ENCODE peak calls at places on chromosomes 3 and 15, in four cellular contexts. O is K562, F is HepG2, E is Panc1. A is an unnamed sample.

GRCh38 chr3:134552776-134553175 is 66.9 kb downstream of the CEP63 start:
- DNase-seq in O (no peak), F (no peak), E (no peak), A (no peak)

GRCh38 chr3:139198929-139199328 is 144.9 kb upstream of the MRPS22 start:
- DNase-seq in E (no peak), O (no peak), F (no peak), A (no peak)

GRCh38 chr3:52171577-52172261 is 17.5 kb upstream of the POC1A start:
- DNase-seq in F (no peak), O (peak; percentile 38), E (peak; percentile 50), A (peak; percentile 27)

GRCh38 chr3:78858910-78859309 is 908.9 kb downstream of the ROBO1 start:
- DNase-seq in F (no peak), E (no peak), O (no peak), A (no peak)

GRCh38 chr3:34758630-34759261 is 880.6 kb upstream of the ARPP21 start:
- DNase-seq in O (no peak), F (no peak), E (no peak), A (no peak)

GRCh38 chr3:54432975-54433374 is 310.6 kb downstream of the CACNA2D3 start:
- DNase-seq in E (no peak), F (no peak), O (no peak), A (no peak)

GRCh38 chr3:14836049-14836468 is 17.3 kb downstream of the FGD5 start:
- DNase-seq in F (no peak), O (peak; percentile 92), E (no peak), A (no peak)

GRCh38 chr3:171953300-171954022 is 85.9 kb upstream of the FNDC3B start:
- DNase-seq in E (no peak), F (peak; percentile 70), O (no peak), A (no peak)

GRCh38 chr3:148757238-148757930 is 59.7 kb downstream of the AGTR1 start:
- DNase-seq in F (no peak), O (no peak), E (no peak), A (no peak)

GRCh38 chr3:47890037-47890831 is 87.3 kb downstream of the DHX30 start:
- DNase-seq in O (no peak), E (no peak), F (no peak), A (no peak)

GRCh38 chr3:110027446-110027845 is 690.1 kb upstream of the DPPA4 start:
- DNase-seq in F (no peak), O (no peak), E (no peak), A (peak; percentile 8)

DNA sequence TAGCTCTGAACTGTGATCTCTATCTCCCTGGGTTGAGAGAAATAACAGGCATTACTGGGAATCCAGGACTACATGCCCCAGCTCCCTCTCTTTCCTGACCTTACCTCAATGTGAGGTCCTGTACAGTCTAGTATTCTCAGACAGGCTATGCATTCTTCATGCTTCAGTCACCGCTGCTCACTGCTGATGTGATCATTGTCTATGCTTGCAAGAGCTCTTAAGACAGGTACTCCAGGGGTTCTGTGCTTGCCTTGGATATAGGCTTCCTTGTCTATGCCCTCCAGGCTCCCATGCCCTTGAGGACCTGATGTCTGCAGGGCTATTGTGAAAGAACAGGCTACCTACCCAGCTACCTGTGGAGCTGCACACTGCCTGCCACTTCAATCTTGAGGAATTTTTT is 183.6 kb downstream of the MBNL1 start:
- DNase-seq in F (no peak), O (no peak), E (no peak), A (no peak)
- TF ChIP-seq SIN3A in F (no peak), O (no peak), E (no peak), A (no peak)

GRCh38 chr15:88805031-88805780 is 2.0 kb downstream of the ACAN start:
- DNase-seq in F (no peak), O (no peak), E (no peak), A (no peak)
- TF ChIP-seq SIN3A in F (no peak), O (no peak), E (no peak), A (no peak)

GRCh38 chr15:51736069-51736468 is 1.4 kb downstream of the LYSMD2 start:
- DNase-seq in E (no peak), O (no peak), F (no peak), A (no peak)

GRCh38 chr15:51739056-51739455 is 1.6 kb upstream of the LYSMD2 start:
- DNase-seq in O (no peak), F (no peak), E (no peak), A (no peak)

GRCh38 chr15:51738553-51738952 is 1.1 kb upstream of the LYSMD2 start:
- DNase-seq in O (no peak), F (no peak), E (no peak), A (no peak)

GRCh38 chr15:51736646-51737537 is 563 bp downstream of the LYSMD2 start:
- DNase-seq in F (no peak), E (no peak), O (peak; percentile 77), A (no peak)

GRCh38 chr15:51737538-51738305 is at the start of gene LYSMD2:
- DNase-seq in F (no peak), O (peak; percentile 81), E (no peak), A (no peak)
- TF ChIP-seq SIN3A in F (no peak), O (no peak), E (peak; percentile 27), A (no peak)

DNA sequence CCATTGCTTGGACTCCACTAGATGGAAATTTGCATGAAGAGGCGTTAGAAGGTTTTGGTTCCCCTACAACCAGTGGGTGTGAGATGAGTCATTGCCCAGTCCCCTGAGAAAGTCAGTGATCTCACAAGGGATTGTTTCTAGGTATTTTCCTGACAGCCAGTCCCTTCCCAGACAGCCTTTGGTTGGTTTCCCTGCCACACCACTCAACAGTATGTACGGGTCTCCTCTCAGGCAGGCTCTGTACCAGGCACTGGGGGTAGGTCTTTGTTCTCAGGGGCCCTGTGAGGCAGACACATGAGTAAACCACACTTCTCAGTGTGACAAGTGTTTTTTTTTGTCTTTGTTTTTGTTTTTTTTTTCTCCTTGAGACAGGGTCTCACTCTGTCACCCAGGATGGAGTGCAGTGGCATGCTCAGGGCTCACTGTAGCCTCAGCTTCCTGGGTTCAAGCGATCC is 4.0 kb downstream of the LAMP3 start:
- DNase-seq in O (peak; percentile 26), F (no peak), E (no peak), A (no peak)
- TF ChIP-seq SIN3A in O (no peak), F (no peak), E (no peak), A (no peak)

GRCh38 chr3:193830791-193831191 is 237.8 kb downstream of the OPA1 start:
- DNase-seq in E (no peak), O (no peak), F (no peak), A (no peak)

GRCh38 chr3:193828477-193828876 is 235.5 kb downstream of the OPA1 start:
- DNase-seq in O (no peak), E (no peak), F (no peak), A (no peak)

GRCh38 chr3:193827831-193828230 is 234.8 kb downstream of the OPA1 start:
- DNase-seq in F (no peak), O (no peak), E (no peak), A (no peak)

GRCh38 chr3:193831495-193832455 is 238.8 kb downstream of the OPA1 start:
- DNase-seq in O (no peak), F (no peak), E (no peak), A (no peak)

GRCh38 chr3:193829781-193830180 is 236.8 kb downstream of the OPA1 start:
- DNase-seq in F (no peak), O (no peak), E (no peak), A (peak; percentile 76)
- TF ChIP-seq SIN3A in F (no peak), O (no peak), E (no peak), A (no peak)

GRCh38 chr15:59018833-59019232 is 31.4 kb downstream of the RNF111 start:
- DNase-seq in O (no peak), F (no peak), E (no peak), A (no peak)

GRCh38 chr15:59013246-59013645 is 25.8 kb downstream of the RNF111 start:
- DNase-seq in O (no peak), E (no peak), F (no peak), A (no peak)

GRCh38 chr15:59020321-59020720 is 32.9 kb downstream of the RNF111 start:
- DNase-seq in O (no peak), F (peak; percentile 2), E (no peak), A (no peak)

GRCh38 chr15:59014068-59014467 is 26.6 kb downstream of the RNF111 start:
- DNase-seq in F (no peak), O (no peak), E (no peak), A (no peak)

GRCh38 chr15:59017459-59017858 is 30.0 kb downstream of the RNF111 start:
- DNase-seq in E (no peak), O (no peak), F (no peak), A (no peak)
- TF ChIP-seq SIN3A in E (no peak), O (no peak), F (no peak), A (no peak)

DNA sequence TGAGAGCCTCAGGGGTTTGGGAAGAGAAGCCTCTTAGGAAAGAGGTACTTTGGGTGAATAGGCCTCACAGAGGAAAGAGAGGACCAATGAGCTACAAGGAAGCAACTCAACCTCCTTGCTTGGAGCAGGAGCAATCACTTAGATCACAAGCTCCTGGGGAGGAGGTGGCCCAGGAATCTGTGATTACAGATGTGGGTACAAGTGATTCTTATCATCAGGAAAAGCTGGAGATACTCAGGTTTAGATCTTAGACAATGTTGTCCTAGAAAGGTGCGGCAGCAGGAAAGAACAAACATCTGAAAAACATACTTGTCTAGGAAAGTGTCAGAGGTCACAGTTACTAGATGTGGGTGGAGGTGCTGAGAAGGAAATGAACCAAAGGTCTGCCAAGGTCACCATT is 8.2 kb downstream of the PARP16 start:
- DNase-seq in O (no peak), E (no peak), F (no peak), A (no peak)
- TF ChIP-seq SIN3A in O (no peak), E (no peak), F (no peak), A (no peak)

GRCh38 chr3:100650651-100651611 is 41.5 kb downstream of the ADGRG7 start:
- DNase-seq in O (no peak), F (no peak), E (no peak), A (no peak)
- TF ChIP-seq SIN3A in O (no peak), F (no peak), E (no peak), A (no peak)

GRCh38 chr3:143081844-143082778 is 37.5 kb upstream of the CHST2 start:
- DNase-seq in E (no peak), F (no peak), O (no peak), A (no peak)

GRCh38 chr3:143088835-143089234 is 30.7 kb upstream of the CHST2 start:
- DNase-seq in E (no peak), F (no peak), O (no peak), A (no peak)

GRCh38 chr3:143081365-143081764 is 38.2 kb upstream of the CHST2 start:
- DNase-seq in O (no peak), E (no peak), F (no peak), A (no peak)

GRCh38 chr3:143083781-143084180 is 35.8 kb upstream of the CHST2 start:
- DNase-seq in O (no peak), E (no peak), F (no peak), A (no peak)

GRCh38 chr3:143084856-143085731 is 34.5 kb upstream of the CHST2 start:
- DNase-seq in E (no peak), F (no peak), O (peak; percentile 98), A (no peak)
- TF ChIP-seq SIN3A in E (no peak), F (no peak), O (no peak), A (no peak)

GRCh38 chr15:76987276-76987675 is 7.7 kb upstream of the PSTPIP1 start:
- DNase-seq in E (no peak), O (no peak), F (no peak), A (no peak)
- TF ChIP-seq SIN3A in E (no peak), O (no peak), F (no peak), A (no peak)